ENCODE peak calls at places on chromosomes 16 and 17, in nine cellular contexts. E is activated CD4-positive, CD25-positive, alpha-beta regulatory T cell; T is CD4-positive, CD25-positive, alpha-beta regulatory T cell; V is amniotic stem cell; N is left kidney; Y is LoVo; C is amygdala; O is activated naive CD8-positive, alpha-beta T cell treated with anti-CD3 and anti-CD28 coated beads, Interleukin-2, amount 50 U/mL, for 24 hours; I is fibroblast of the aortic adventitia. D is an unnamed sample.

GRCh38 chr17:17724307-17724921 is 43.2 kb downstream of the RAI1 start:
- DNase-seq in T (peak), Y (no peak), N (peak), V (no peak), I (peak), E (no peak), O (peak), C (no peak), D (peak)

GRCh38 chr17:69188064-69188463 is 40.6 kb downstream of the ABCA10 start:
- DNase-seq in O (no peak), T (no peak), V (no peak), N (peak), Y (no peak), C (no peak), E (no peak), I (no peak), D (no peak)

GRCh38 chr17:41060052-41060604 is at the start of gene KRTAP2-3:
- DNase-seq in I (peak), N (peak), V (peak), O (no peak), T (no peak), E (no peak), C (no peak), Y (no peak), D (peak)

GRCh38 chr16:50154369-50154947 is 1.4 kb downstream of the TENT4B start:
- DNase-seq in C (no peak), E (no peak), I (no peak), Y (no peak), N (peak), T (no peak), O (peak), V (no peak), D (peak)

GRCh38 chr17:29112780-29113295 is 67.4 kb downstream of the MYO18A start:
- DNase-seq in T (no peak), O (no peak), C (no peak), V (no peak), Y (no peak), N (no peak), E (no peak), I (peak), D (peak)

GRCh38 chr16:82699711-82700495 is 73.1 kb downstream of the CDH13 start:
- DNase-seq in O (no peak), T (no peak), C (no peak), N (no peak), I (peak), V (peak), E (no peak), Y (peak), D (peak)

GRCh38 chr16:70364399-70364798 is 17.7 kb downstream of the DDX19A start:
- DNase-seq in I (no peak), Y (no peak), T (no peak), O (no peak), N (no peak), E (no peak), C (no peak), V (no peak), D (no peak)

GRCh38 chr17:26962255-26963162 is 331.4 kb upstream of the WSB1 start:
- DNase-seq in O (no peak), T (no peak), C (no peak), E (no peak), V (no peak), Y (no peak), I (no peak), N (no peak), D (no peak)

GRCh38 chr17:11736613-11737289 is 138.5 kb downstream of the DNAH9 start:
- DNase-seq in V (no peak), Y (no peak), T (no peak), I (no peak), C (peak), N (no peak), E (no peak), O (no peak), D (peak)